ENCODE peak calls at places on chromosomes 4 and X, in six cellular contexts. D, T, Q, R, P and M are unnamed samples.
A peak's percentile ranks its signal among the peaks of the same experiment; 100 is the strongest.

GRCh38 chr4:159400782-159401712 is 298.2 kb downstream of the RAPGEF2 start:
- DNase-seq in D (no peak), T (peak; percentile 53), Q (no peak), R (no peak), P (no peak), M (no peak)

GRCh38 chr4:11843927-11844326 is 415.2 kb upstream of the HS3ST1 start:
- DNase-seq in D (no peak), T (no peak), Q (no peak), R (no peak), P (no peak), M (no peak)

GRCh38 chr4:107897823-107898222 is 33.5 kb upstream of the CYP2U1 start:
- DNase-seq in D (no peak), T (no peak), Q (no peak), R (no peak), P (no peak), M (no peak)

GRCh38 chr4:176794651-176795050 is 1.9 kb upstream of the VEGFC start:
- DNase-seq in D (no peak), T (no peak), Q (no peak), R (no peak), P (no peak), M (no peak)

GRCh38 chrX:11137543-11138139 is 26.5 kb downstream of the HCCS start:
- DNase-seq in D (peak; percentile 34), T (peak; percentile 24), Q (no peak), R (no peak), P (peak; percentile 24), M (no peak)

GRCh38 chr4:101345271-101345595 is 2.1 kb downstream of the PPP3CA start:
- DNase-seq in D (no peak), T (no peak), Q (no peak), R (no peak), P (no peak), M (no peak)

GRCh38 chrX:39580043-39580442 is 517.7 kb downstream of the BCOR start:
- DNase-seq in D (no peak), T (no peak), Q (no peak), R (no peak), P (no peak), M (no peak)

GRCh38 chr4:80492761-80493160 is 157.2 kb downstream of the CFAP299 start:
- DNase-seq in D (no peak), T (no peak), Q (no peak), R (peak; percentile 31), P (no peak), M (peak; percentile 28)

GRCh38 chr4:38160487-38161207 is 200.4 kb downstream of the PTTG2 start:
- DNase-seq in D (peak; percentile 78), T (peak; percentile 96), Q (peak; percentile 83), R (peak; percentile 33), P (no peak), M (peak; percentile 89)

GRCh38 chr4:57083107-57083506 is 27.1 kb downstream of the IGFBP7 start:
- DNase-seq in D (no peak), T (no peak), Q (peak; percentile 66), R (no peak), P (no peak), M (no peak)

GRCh38 chrX:86171366-86171765 is 23.1 kb downstream of the DACH2 start:
- DNase-seq in D (peak; percentile 7), T (peak; percentile 13), Q (no peak), R (no peak), P (no peak), M (no peak)

GRCh38 chr4:40152642-40153041 is 44.2 kb upstream of the RHOH start:
- DNase-seq in D (no peak), T (no peak), Q (no peak), R (no peak), P (no peak), M (no peak)

GRCh38 chr4:156329779-156330178 is 376.1 kb upstream of the CTSO start:
- DNase-seq in D (no peak), T (no peak), Q (no peak), R (no peak), P (no peak), M (peak; percentile 38)

GRCh38 chr4:184409911-184410692 is 64.2 kb downstream of the IRF2 start:
- DNase-seq in D (no peak), T (no peak), Q (no peak), R (peak; percentile 42), P (no peak), M (no peak)

GRCh38 chr4:38131371-38132139 is 171.4 kb downstream of the PTTG2 start:
- DNase-seq in D (no peak), T (no peak), Q (no peak), R (peak; percentile 23), P (no peak), M (no peak)

GRCh38 chr4:55364691-55365346 is 18.8 kb downstream of the SRD5A3 start:
- DNase-seq in D (no peak), T (no peak), Q (no peak), R (no peak), P (no peak), M (no peak)

GRCh38 chr4:20043992-20044391 is 207.7 kb upstream of the SLIT2 start:
- DNase-seq in D (no peak), T (no peak), Q (no peak), R (no peak), P (no peak), M (no peak)

GRCh38 chrX:334331-334891 is 15.8 kb upstream of the GTPBP6 start:
- DNase-seq in D (no peak), T (no peak), Q (no peak), R (no peak), P (no peak), M (no peak)

GRCh38 chr4:23945521-23946017 is 55.7 kb upstream of the PPARGC1A start:
- DNase-seq in D (peak; percentile 49), T (peak; percentile 69), Q (no peak), R (peak; percentile 16), P (no peak), M (peak; percentile 32)

GRCh38 chr4:3414421-3415279 is 27.1 kb upstream of the HGFAC start:
- DNase-seq in D (no peak), T (no peak), Q (no peak), R (no peak), P (no peak), M (no peak)

GRCh38 chr4:968221-968620 is 5.1 kb downstream of the DGKQ start:
- DNase-seq in D (no peak), T (no peak), Q (no peak), R (no peak), P (no peak), M (no peak)